ENCODE peak calls at places on chromosomes 11 and 22, in six cellular contexts. One of them, this sample, is unnamed.

GRCh38 chr11:47156333-47156732 is 20.3 kb downstream of the ARFGAP2 start:
- DNase-seq in A549: no peak
- DNase-seq in AG04450: no peak
- DNase-seq in gastrocnemius medialis: no peak
- DNase-seq in stomach: no peak
- DNase-seq in testis: no peak
- DNase-seq in this sample: no peak

GRCh38 chr22:26068571-26068970 is 100.7 kb upstream of the SEZ6L start:
- DNase-seq in A549: no peak
- DNase-seq in AG04450: no peak
- DNase-seq in gastrocnemius medialis: no peak
- DNase-seq in stomach: no peak
- DNase-seq in testis: no peak
- DNase-seq in this sample: no peak

GRCh38 chr11:93487032-93487483 is 56.1 kb downstream of the SMCO4 start:
- DNase-seq in A549: no peak
- DNase-seq in AG04450: no peak
- DNase-seq in gastrocnemius medialis: no peak
- DNase-seq in stomach: no peak
- DNase-seq in testis: peak
- DNase-seq in this sample: no peak

GRCh38 chr11:100151944-100152343 is 535.1 kb upstream of the ARHGAP42 start:
- DNase-seq in A549: peak
- DNase-seq in AG04450: no peak
- DNase-seq in gastrocnemius medialis: peak
- DNase-seq in stomach: no peak
- DNase-seq in testis: no peak
- DNase-seq in this sample: no peak

GRCh38 chr11:87097582-87097981 is 59.8 kb downstream of the TMEM135 start:
- DNase-seq in A549: peak
- DNase-seq in AG04450: peak
- DNase-seq in gastrocnemius medialis: no peak
- DNase-seq in stomach: peak
- DNase-seq in testis: peak
- DNase-seq in this sample: no peak

GRCh38 chr22:31945478-31945815 is 1.1 kb downstream of the YWHAH start:
- DNase-seq in A549: no peak
- DNase-seq in AG04450: no peak
- DNase-seq in gastrocnemius medialis: no peak
- DNase-seq in stomach: no peak
- DNase-seq in testis: no peak
- DNase-seq in this sample: no peak

GRCh38 chr11:118180300-118180703 is 3.9 kb upstream of the SCN2B start:
- DNase-seq in A549: peak
- DNase-seq in AG04450: no peak
- DNase-seq in gastrocnemius medialis: peak
- DNase-seq in stomach: no peak
- DNase-seq in testis: peak
- DNase-seq in this sample: no peak

GRCh38 chr22:24181996-24182560 is 791 bp downstream of the SUSD2 start:
- DNase-seq in A549: no peak
- DNase-seq in AG04450: no peak
- DNase-seq in gastrocnemius medialis: no peak
- DNase-seq in stomach: no peak
- DNase-seq in testis: no peak
- DNase-seq in this sample: no peak

GRCh38 chr22:21661991-21662390 is 3.8 kb upstream of the PPIL2 start:
- DNase-seq in A549: no peak
- DNase-seq in AG04450: no peak
- DNase-seq in gastrocnemius medialis: no peak
- DNase-seq in stomach: no peak
- DNase-seq in testis: no peak
- DNase-seq in this sample: no peak

GRCh38 chr11:75195164-75195962 is 44.5 kb downstream of the SLCO2B1 start:
- DNase-seq in A549: no peak
- DNase-seq in AG04450: no peak
- DNase-seq in gastrocnemius medialis: peak
- DNase-seq in stomach: no peak
- DNase-seq in testis: peak
- DNase-seq in this sample: no peak

GRCh38 chr22:31973739-31974138 is 29.4 kb downstream of the YWHAH start:
- DNase-seq in A549: no peak
- DNase-seq in AG04450: no peak
- DNase-seq in gastrocnemius medialis: no peak
- DNase-seq in stomach: no peak
- DNase-seq in testis: peak
- DNase-seq in this sample: no peak

GRCh38 chr11:114185436-114185835 is 110.8 kb upstream of the NNMT start:
- DNase-seq in A549: no peak
- DNase-seq in AG04450: no peak
- DNase-seq in gastrocnemius medialis: peak
- DNase-seq in stomach: no peak
- DNase-seq in testis: no peak
- DNase-seq in this sample: no peak

GRCh38 chr22:49517211-49517610 is 310.5 kb downstream of the BRD1 start:
- DNase-seq in A549: no peak
- DNase-seq in AG04450: no peak
- DNase-seq in gastrocnemius medialis: no peak
- DNase-seq in stomach: no peak
- DNase-seq in testis: no peak
- DNase-seq in this sample: no peak

GRCh38 chr11:70066628-70067027 is 11.5 kb upstream of the ANO1 start:
- DNase-seq in A549: no peak
- DNase-seq in AG04450: no peak
- DNase-seq in gastrocnemius medialis: no peak
- DNase-seq in stomach: no peak
- DNase-seq in testis: no peak
- DNase-seq in this sample: no peak

GRCh38 chr22:45240810-45241631 is at the start of gene KIAA0930:
- DNase-seq in A549: peak
- DNase-seq in AG04450: peak
- DNase-seq in gastrocnemius medialis: peak
- DNase-seq in stomach: peak
- DNase-seq in testis: peak
- DNase-seq in this sample: no peak

GRCh38 chr22:44181033-44181911 is 547 bp downstream of the PARVG start:
- DNase-seq in A549: no peak
- DNase-seq in AG04450: no peak
- DNase-seq in gastrocnemius medialis: no peak
- DNase-seq in stomach: peak
- DNase-seq in testis: no peak
- DNase-seq in this sample: no peak

GRCh38 chr11:1858154-1858553 is 5.3 kb downstream of the LSP1 start:
- DNase-seq in A549: no peak
- DNase-seq in AG04450: no peak
- DNase-seq in gastrocnemius medialis: no peak
- DNase-seq in stomach: no peak
- DNase-seq in testis: no peak
- DNase-seq in this sample: no peak

DNA sequence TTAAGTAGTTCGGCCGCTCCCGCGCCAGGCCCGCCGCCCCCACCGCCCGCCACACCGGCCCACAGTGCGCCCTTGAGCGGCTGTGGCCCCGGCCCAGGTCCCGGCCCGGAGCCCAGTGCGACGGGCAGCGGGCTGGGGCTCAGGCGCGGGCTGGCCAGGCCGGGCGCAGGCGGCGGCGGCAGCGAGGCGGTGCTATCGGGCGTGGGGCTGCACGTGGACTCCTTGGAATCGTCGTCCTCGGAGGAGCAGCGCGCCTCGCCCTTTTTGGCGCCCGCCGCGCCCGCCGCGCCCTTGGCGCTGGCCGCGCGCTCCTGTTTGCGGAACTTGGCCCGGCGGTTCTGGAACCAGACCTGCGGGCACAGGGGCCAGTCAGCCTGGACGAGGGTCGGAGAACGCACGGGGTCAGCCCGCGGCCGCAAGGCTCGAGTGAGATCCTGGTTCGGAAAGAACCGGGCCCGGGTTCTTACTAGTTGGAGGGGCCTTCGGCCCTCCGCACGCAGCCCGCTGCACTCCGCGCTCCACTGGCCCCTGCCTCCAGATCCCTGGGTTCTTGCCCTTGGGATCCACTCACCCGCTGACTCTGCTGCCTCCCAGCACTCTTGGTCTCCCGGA is 4.0 kb downstream of the PHOX2A start:
- DNase-seq in A549: no peak
- DNase-seq in AG04450: no peak
- DNase-seq in gastrocnemius medialis: peak
- DNase-seq in stomach: peak
- DNase-seq in testis: no peak
- DNase-seq in this sample: no peak
- H3K4me3 ChIP-seq in A549: no peak
- H3K4me3 ChIP-seq in AG04450: peak
- H3K4me3 ChIP-seq in gastrocnemius medialis: peak
- H3K4me3 ChIP-seq in stomach: peak
- H3K4me3 ChIP-seq in testis: peak
- H3K4me3 ChIP-seq in this sample: peak

GRCh38 chr11:9017773-9018172 is 14.0 kb upstream of the NRIP3 start:
- DNase-seq in A549: no peak
- DNase-seq in AG04450: no peak
- DNase-seq in gastrocnemius medialis: peak
- DNase-seq in stomach: no peak
- DNase-seq in testis: peak
- DNase-seq in this sample: no peak
- TF ChIP-seq CTCF in A549: no peak
- TF ChIP-seq CTCF in AG04450: no peak
- TF ChIP-seq CTCF in gastrocnemius medialis: no peak
- TF ChIP-seq CTCF in stomach: no peak
- TF ChIP-seq CTCF in testis: no peak
- TF ChIP-seq CTCF in this sample: no peak

GRCh38 chr22:19719488-19720021 is 3.8 kb upstream of the GP1BB start:
- DNase-seq in A549: no peak
- DNase-seq in AG04450: no peak
- DNase-seq in gastrocnemius medialis: no peak
- DNase-seq in stomach: no peak
- DNase-seq in testis: no peak
- DNase-seq in this sample: no peak
- H3K4me3 ChIP-seq in A549: no peak
- H3K4me3 ChIP-seq in AG04450: peak
- H3K4me3 ChIP-seq in gastrocnemius medialis: no peak
- H3K4me3 ChIP-seq in stomach: peak
- H3K4me3 ChIP-seq in testis: no peak
- H3K4me3 ChIP-seq in this sample: peak

GRCh38 chr22:38700789-38701628 is at the start of gene JOSD1:
- DNase-seq in A549: peak
- DNase-seq in AG04450: peak
- DNase-seq in gastrocnemius medialis: peak
- DNase-seq in stomach: peak
- DNase-seq in testis: peak
- DNase-seq in this sample: peak
- TF ChIP-seq CTCF in A549: no peak
- TF ChIP-seq CTCF in AG04450: no peak
- TF ChIP-seq CTCF in gastrocnemius medialis: no peak
- TF ChIP-seq CTCF in stomach: no peak
- TF ChIP-seq CTCF in testis: no peak
- TF ChIP-seq CTCF in this sample: no peak

DNA sequence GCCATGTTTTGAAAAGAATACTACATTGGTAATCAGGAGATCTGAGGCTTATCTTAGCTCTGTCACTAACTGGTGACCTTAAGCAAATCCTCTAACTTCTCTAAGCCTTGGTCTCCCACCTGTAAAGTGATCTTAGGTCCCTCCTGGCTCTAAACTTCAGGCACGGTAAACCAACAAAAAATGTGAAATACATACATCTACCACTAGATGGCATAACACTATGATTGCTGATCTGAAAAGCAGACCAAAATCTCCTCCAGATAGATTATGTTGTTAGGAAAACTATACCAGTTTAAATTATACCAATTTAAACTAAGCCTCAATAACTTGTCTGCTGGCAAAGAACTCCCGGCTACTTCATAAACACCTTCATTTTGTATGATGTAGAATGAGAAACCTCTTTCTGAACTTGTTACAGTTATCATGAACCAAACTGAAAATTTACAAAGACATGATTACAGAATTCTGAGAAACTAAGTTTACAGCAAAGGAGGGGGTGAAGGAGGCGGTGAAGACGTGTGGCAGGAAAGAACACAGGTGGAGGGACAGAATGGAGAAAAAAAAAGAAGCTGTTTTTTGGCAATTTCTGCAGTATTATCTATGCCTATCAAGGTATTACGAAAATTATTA is 85.9 kb downstream of the SBF2 start:
- DNase-seq in A549: peak
- DNase-seq in AG04450: no peak
- DNase-seq in gastrocnemius medialis: no peak
- DNase-seq in stomach: no peak
- DNase-seq in testis: no peak
- DNase-seq in this sample: peak
- H3K4me3 ChIP-seq in A549: no peak
- H3K4me3 ChIP-seq in AG04450: no peak
- H3K4me3 ChIP-seq in gastrocnemius medialis: no peak
- H3K4me3 ChIP-seq in stomach: no peak
- H3K4me3 ChIP-seq in testis: no peak
- H3K4me3 ChIP-seq in this sample: no peak

GRCh38 chr11:131671764-131672163 is 301.3 kb downstream of the NTM start:
- DNase-seq in A549: no peak
- DNase-seq in AG04450: no peak
- DNase-seq in gastrocnemius medialis: no peak
- DNase-seq in stomach: no peak
- DNase-seq in testis: peak
- DNase-seq in this sample: no peak
- TF ChIP-seq CTCF in A549: no peak
- TF ChIP-seq CTCF in AG04450: no peak
- TF ChIP-seq CTCF in gastrocnemius medialis: no peak
- TF ChIP-seq CTCF in stomach: no peak
- TF ChIP-seq CTCF in testis: peak
- TF ChIP-seq CTCF in this sample: no peak

GRCh38 chr11:77467993-77468392 is 5.9 kb downstream of the PAK1 start:
- DNase-seq in A549: no peak
- DNase-seq in AG04450: no peak
- DNase-seq in gastrocnemius medialis: no peak
- DNase-seq in stomach: no peak
- DNase-seq in testis: no peak
- DNase-seq in this sample: no peak
- H3K4me3 ChIP-seq in A549: no peak
- H3K4me3 ChIP-seq in AG04450: no peak
- H3K4me3 ChIP-seq in gastrocnemius medialis: no peak
- H3K4me3 ChIP-seq in stomach: no peak
- H3K4me3 ChIP-seq in testis: no peak
- H3K4me3 ChIP-seq in this sample: no peak

GRCh38 chr22:46598737-46599424 is 21.3 kb upstream of the GRAMD4 start:
- DNase-seq in A549: no peak
- DNase-seq in AG04450: no peak
- DNase-seq in gastrocnemius medialis: peak
- DNase-seq in stomach: no peak
- DNase-seq in testis: no peak
- DNase-seq in this sample: no peak
- TF ChIP-seq CTCF in A549: no peak
- TF ChIP-seq CTCF in AG04450: no peak
- TF ChIP-seq CTCF in gastrocnemius medialis: no peak
- TF ChIP-seq CTCF in stomach: no peak
- TF ChIP-seq CTCF in testis: no peak
- TF ChIP-seq CTCF in this sample: no peak

GRCh38 chr22:46536559-46537220 is 730 bp downstream of the CELSR1 start:
- DNase-seq in A549: peak
- DNase-seq in AG04450: no peak
- DNase-seq in gastrocnemius medialis: no peak
- DNase-seq in stomach: no peak
- DNase-seq in testis: no peak
- DNase-seq in this sample: no peak
- H3K4me3 ChIP-seq in A549: peak
- H3K4me3 ChIP-seq in AG04450: no peak
- H3K4me3 ChIP-seq in gastrocnemius medialis: no peak
- H3K4me3 ChIP-seq in stomach: peak
- H3K4me3 ChIP-seq in testis: peak
- H3K4me3 ChIP-seq in this sample: no peak